ENCODE peak calls at places on chromosomes 3 and 15, in eight cellular contexts. N, D, K, H, F, G, L and I are unnamed samples.

GRCh38 chr3:67012564-67012963 is 14.5 kb downstream of the KBTBD8 start:
- DNase-seq in H (no peak), D (no peak), K (no peak), L (no peak), F (no peak), N (no peak), G (no peak), I (no peak)

GRCh38 chr3:105823149-105823866 is 45.5 kb downstream of the CBLB start:
- DNase-seq in L (no peak), H (no peak), G (no peak), F (peak), K (no peak), D (no peak), N (no peak), I (no peak)

GRCh38 chr3:186049001-186049400 is 59.9 kb downstream of the ETV5 start:
- DNase-seq in H (no peak), L (no peak), D (no peak), K (no peak), F (no peak), G (no peak), N (no peak), I (no peak)

GRCh38 chr3:128353361-128353965 is 113.2 kb downstream of the DNAJB8 start:
- DNase-seq in F (no peak), G (no peak), K (no peak), D (no peak), H (no peak), L (no peak), N (no peak), I (no peak)

GRCh38 chr15:88623061-88623460 is 1.9 kb downstream of the AEN start:
- DNase-seq in N (peak), F (peak), D (no peak), H (no peak), K (peak), G (no peak), L (no peak), I (peak)

GRCh38 chr3:38588995-38589937 is 60.2 kb downstream of the SCN5A start:
- DNase-seq in K (peak), G (peak), N (no peak), D (no peak), H (peak), L (no peak), F (no peak), I (no peak)

GRCh38 chr3:142705256-142705655 is 18.6 kb upstream of the TRPC1 start:
- DNase-seq in G (no peak), K (no peak), H (no peak), D (no peak), L (no peak), N (no peak), F (no peak), I (no peak)

GRCh38 chr3:53593611-53594010 is 99.2 kb downstream of the CACNA1D start:
- DNase-seq in N (no peak), L (no peak), F (no peak), H (no peak), K (no peak), D (no peak), G (no peak), I (no peak)

GRCh38 chr15:96560246-96560895 is 229.9 kb downstream of the NR2F2 start:
- DNase-seq in H (no peak), D (no peak), K (no peak), F (peak), L (no peak), G (no peak), N (no peak), I (no peak)

GRCh38 chr15:65824941-65825544 is 33.0 kb upstream of the DENND4A start:
- DNase-seq in L (no peak), G (no peak), K (no peak), H (no peak), D (no peak), F (peak), N (no peak), I (no peak)

GRCh38 chr15:62857411-62857853 is 185.1 kb upstream of the TPM1 start:
- DNase-seq in D (no peak), K (no peak), N (no peak), G (peak), L (no peak), F (peak), H (no peak), I (no peak)

GRCh38 chr3:66527253-66527652 is 26.4 kb upstream of the LRIG1 start:
- DNase-seq in K (no peak), H (no peak), F (no peak), N (no peak), G (no peak), L (no peak), D (no peak), I (peak)

GRCh38 chr15:56484284-56484683 is 19.3 kb upstream of the MNS1 start:
- DNase-seq in H (no peak), G (no peak), F (no peak), D (no peak), L (no peak), N (no peak), K (no peak), I (no peak)

GRCh38 chr15:70308011-70308761 is 210.5 kb upstream of the TLE3 start:
- DNase-seq in D (no peak), L (peak), N (peak), F (no peak), K (peak), G (no peak), H (no peak), I (peak)

GRCh38 chr15:67685008-67685599 is 140.2 kb upstream of the SKOR1 start:
- DNase-seq in F (peak), H (no peak), D (no peak), G (no peak), N (peak), L (no peak), K (no peak), I (peak)

GRCh38 chr3:107450254-107450653 is 72.5 kb upstream of the BBX start:
- DNase-seq in F (peak), K (no peak), N (no peak), L (no peak), G (no peak), D (no peak), H (no peak), I (no peak)

GRCh38 chr15:38354321-38354929 is 99.5 kb upstream of the FAM98B start:
- DNase-seq in G (peak), L (peak), H (peak), D (peak), F (peak), N (peak), K (no peak), I (peak)

GRCh38 chr15:27067175-27067574 is 96.2 kb downstream of the GABRG3 start:
- DNase-seq in K (no peak), F (no peak), H (no peak), N (no peak), D (no peak), G (no peak), L (no peak), I (no peak)
- H3K4me3 ChIP-seq in K (no peak), F (no peak), H (no peak), N (no peak), D (no peak), G (no peak), L (no peak), I (no peak)

GRCh38 chr3:80643421-80643820 is 875.6 kb upstream of the ROBO1 start:
- DNase-seq in G (no peak), F (no peak), K (no peak), L (no peak), D (no peak), H (no peak), N (peak), I (no peak)

GRCh38 chr3:80649170-80649569 is 881.4 kb upstream of the ROBO1 start:
- DNase-seq in G (no peak), N (no peak), L (no peak), H (no peak), D (no peak), F (no peak), K (no peak), I (no peak)
- H3K4me3 ChIP-seq in G (no peak), N (no peak), L (no peak), H (no peak), D (no peak), F (no peak), K (no peak), I (no peak)

GRCh38 chr3:184228376-184229137 is 828 bp upstream of the VWA5B2 start:
- DNase-seq in K (no peak), G (peak), D (no peak), H (no peak), N (no peak), F (no peak), L (no peak), I (no peak)

GRCh38 chr3:184231671-184232070 is 2.3 kb downstream of the VWA5B2 start:
- DNase-seq in G (no peak), D (no peak), F (no peak), L (no peak), H (no peak), N (no peak), K (no peak), I (no peak)

GRCh38 chr3:184229424-184230080 is at the start of gene VWA5B2:
- DNase-seq in G (peak), H (peak), D (peak), N (peak), K (peak), F (peak), L (no peak), I (peak)

GRCh38 chr3:184230081-184230602 is 757 bp downstream of the VWA5B2 start:
- DNase-seq in F (no peak), L (no peak), K (no peak), G (peak), N (no peak), H (no peak), D (no peak), I (no peak)

DNA sequence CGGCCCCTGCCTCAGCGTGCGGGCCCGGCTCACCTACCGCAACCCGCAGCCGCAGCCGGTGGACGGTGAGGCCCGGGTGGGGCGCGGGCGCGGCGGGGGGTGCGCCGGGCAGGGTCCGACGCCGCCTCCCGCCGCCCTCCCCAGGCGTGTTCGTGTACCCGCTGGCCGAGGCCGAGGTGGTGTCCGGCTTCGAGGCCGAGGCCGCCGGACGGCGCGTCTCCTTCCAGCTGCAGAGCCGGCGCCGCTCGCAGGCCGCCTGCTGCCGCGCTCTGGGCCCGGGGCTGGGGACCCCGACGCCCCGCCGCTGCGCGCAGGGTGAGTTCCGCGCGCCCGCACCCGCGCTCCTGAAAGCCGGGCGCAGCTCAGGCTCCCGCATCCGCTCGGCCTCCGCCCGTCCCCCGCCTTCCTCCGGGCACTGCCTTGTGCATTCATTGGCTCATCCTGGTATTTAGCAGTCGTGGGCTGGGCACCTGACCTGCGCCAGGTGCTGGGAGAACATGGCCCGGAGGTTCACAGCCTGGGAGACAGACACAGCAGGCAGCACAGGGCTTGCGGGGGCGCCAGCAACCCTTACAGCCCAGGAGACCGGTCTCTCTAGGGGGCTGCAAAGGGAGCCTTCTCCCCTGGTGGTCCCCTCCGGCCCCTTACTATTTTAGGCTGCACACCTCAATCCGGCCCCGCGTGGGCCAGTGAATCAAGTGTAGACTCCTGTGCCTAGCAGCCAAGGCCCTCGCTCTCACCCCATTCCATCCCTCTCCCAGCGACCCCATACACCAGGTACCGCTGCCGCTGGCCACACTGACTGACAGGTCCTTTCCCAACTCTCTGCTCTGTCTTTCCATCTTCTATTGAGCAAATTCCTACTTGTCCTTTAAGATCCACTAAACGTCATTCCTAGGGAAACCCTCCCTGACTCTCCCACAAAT is 1.5 kb downstream of the VWA5B2 start:
- DNase-seq in G (peak), N (no peak), H (no peak), D (peak), F (peak), K (no peak), L (no peak), I (no peak)
- H3K4me3 ChIP-seq in G (no peak), N (no peak), H (no peak), D (peak), F (no peak), K (no peak), L (no peak), I (no peak)

DNA sequence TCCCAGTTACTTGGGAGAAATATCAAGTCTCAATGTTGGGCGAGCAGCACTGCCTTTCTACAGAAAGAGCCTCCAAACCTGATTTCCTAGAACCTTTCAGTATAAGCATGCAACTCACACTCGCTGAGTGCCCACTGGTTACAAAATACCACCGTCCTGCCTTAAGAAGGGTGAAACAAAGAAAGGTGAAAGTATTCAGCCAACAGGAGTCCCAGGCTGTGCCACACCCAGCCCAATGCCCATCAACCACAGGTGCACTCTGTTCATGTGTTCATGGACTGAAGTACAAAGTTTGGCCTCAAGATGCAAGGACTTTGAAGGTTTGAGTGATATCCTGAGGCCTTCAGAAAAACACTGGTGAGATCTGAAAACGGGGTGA is 34.0 kb downstream of the IL17RD start:
- DNase-seq in F (no peak), D (no peak), H (no peak), K (no peak), N (no peak), G (no peak), L (no peak), I (no peak)
- H3K4me3 ChIP-seq in F (no peak), D (no peak), H (no peak), K (no peak), N (no peak), G (peak), L (no peak), I (no peak)

GRCh38 chr3:29695201-29695904 is 414.5 kb downstream of the RBMS3 start:
- DNase-seq in L (no peak), K (no peak), F (peak), N (no peak), D (no peak), H (no peak), G (no peak), I (no peak)
- H3K4me3 ChIP-seq in L (no peak), K (no peak), F (no peak), N (no peak), D (no peak), H (no peak), G (no peak), I (no peak)